ENCODE peak calls at places on chromosome X, in seven cellular contexts. One of them, this sample, is unnamed.

GRCh38 chrX:30943984-30944383 is 54.9 kb upstream of the TAB3 start:
- DNase-seq in Panc1: no peak
- DNase-seq in right lobe of liver: no peak
- DNase-seq in transverse colon: no peak
- DNase-seq in H1: no peak
- DNase-seq in stomach: no peak
- DNase-seq in mammary epithelial cell: no peak
- DNase-seq in this sample: no peak

GRCh38 chrX:38817004-38817703 is 15.9 kb downstream of the MID1IP1 start:
- DNase-seq in stomach: no peak
- DNase-seq in transverse colon: peak; percentile 68
- DNase-seq in H1: no peak
- DNase-seq in right lobe of liver: peak; percentile 42
- DNase-seq in mammary epithelial cell: no peak
- DNase-seq in Panc1: no peak
- DNase-seq in this sample: no peak

GRCh38 chrX:63657821-63658220 is 127.2 kb downstream of the ARHGEF9 start:
- DNase-seq in transverse colon: no peak
- DNase-seq in mammary epithelial cell: peak; percentile 6
- DNase-seq in stomach: no peak
- DNase-seq in H1: no peak
- DNase-seq in right lobe of liver: no peak
- DNase-seq in Panc1: no peak
- DNase-seq in this sample: peak; percentile 53

GRCh38 chrX:51053741-51054140 is 143.2 kb downstream of the BMP15 start:
- DNase-seq in H1: no peak
- DNase-seq in transverse colon: no peak
- DNase-seq in right lobe of liver: no peak
- DNase-seq in stomach: no peak
- DNase-seq in mammary epithelial cell: no peak
- DNase-seq in Panc1: no peak
- DNase-seq in this sample: no peak

GRCh38 chrX:85115252-85115651 is 111.6 kb downstream of the APOOL start:
- DNase-seq in Panc1: no peak
- DNase-seq in right lobe of liver: no peak
- DNase-seq in stomach: no peak
- DNase-seq in H1: no peak
- DNase-seq in transverse colon: no peak
- DNase-seq in mammary epithelial cell: no peak
- DNase-seq in this sample: no peak

GRCh38 chrX:133608406-133608805 is 193.1 kb upstream of the GPC4 start:
- DNase-seq in H1: no peak
- DNase-seq in stomach: no peak
- DNase-seq in Panc1: no peak
- DNase-seq in right lobe of liver: no peak
- DNase-seq in mammary epithelial cell: peak; percentile 31
- DNase-seq in transverse colon: no peak
- DNase-seq in this sample: no peak

GRCh38 chrX:53438174-53438831 is 4.1 kb upstream of the HSD17B10 start:
- DNase-seq in right lobe of liver: no peak
- DNase-seq in transverse colon: no peak
- DNase-seq in stomach: no peak
- DNase-seq in mammary epithelial cell: no peak
- DNase-seq in H1: no peak
- DNase-seq in Panc1: no peak
- DNase-seq in this sample: no peak

GRCh38 chrX:137051978-137052640 is 18.3 kb upstream of the GPR101 start:
- DNase-seq in right lobe of liver: peak; percentile 59
- DNase-seq in stomach: peak; percentile 62
- DNase-seq in H1: peak; percentile 88
- DNase-seq in mammary epithelial cell: peak; percentile 14
- DNase-seq in Panc1: peak; percentile 8
- DNase-seq in transverse colon: peak; percentile 61
- DNase-seq in this sample: no peak

GRCh38 chrX:73765776-73766465 is 202.9 kb downstream of the CHIC1 start:
- DNase-seq in transverse colon: no peak
- DNase-seq in H1: no peak
- DNase-seq in Panc1: no peak
- DNase-seq in stomach: no peak
- DNase-seq in right lobe of liver: peak; percentile 42
- DNase-seq in mammary epithelial cell: no peak
- DNase-seq in this sample: no peak

GRCh38 chrX:8083276-8083675 is 87.8 kb downstream of the VCX2 start:
- DNase-seq in H1: no peak
- DNase-seq in Panc1: no peak
- DNase-seq in transverse colon: no peak
- DNase-seq in mammary epithelial cell: no peak
- DNase-seq in right lobe of liver: no peak
- DNase-seq in stomach: no peak
- DNase-seq in this sample: no peak

GRCh38 chrX:129637217-129638109 is 17.3 kb downstream of the APLN start:
- DNase-seq in stomach: peak; percentile 75
- DNase-seq in right lobe of liver: peak; percentile 64
- DNase-seq in transverse colon: peak; percentile 71
- DNase-seq in Panc1: peak; percentile 62
- DNase-seq in H1: peak; percentile 85
- DNase-seq in mammary epithelial cell: peak; percentile 40
- DNase-seq in this sample: no peak

GRCh38 chrX:132909643-132910042 is 48.8 kb downstream of the HS6ST2 start:
- DNase-seq in Panc1: no peak
- DNase-seq in transverse colon: no peak
- DNase-seq in stomach: no peak
- DNase-seq in mammary epithelial cell: peak; percentile 55
- DNase-seq in H1: no peak
- DNase-seq in right lobe of liver: no peak
- DNase-seq in this sample: no peak

GRCh38 chrX:3950373-3950772 is 236.9 kb upstream of the PRKX start:
- DNase-seq in Panc1: no peak
- DNase-seq in mammary epithelial cell: peak; percentile 26
- DNase-seq in transverse colon: no peak
- DNase-seq in H1: no peak
- DNase-seq in right lobe of liver: no peak
- DNase-seq in stomach: no peak
- DNase-seq in this sample: no peak

GRCh38 chrX:50448565-50448964 is 22.1 kb downstream of the DGKK start:
- DNase-seq in stomach: no peak
- DNase-seq in H1: no peak
- DNase-seq in transverse colon: peak; percentile 35
- DNase-seq in right lobe of liver: no peak
- DNase-seq in mammary epithelial cell: peak; percentile 78
- DNase-seq in Panc1: no peak
- DNase-seq in this sample: no peak

GRCh38 chrX:153457136-153457825 is 11.4 kb upstream of the TREX2 start:
- DNase-seq in right lobe of liver: no peak
- DNase-seq in stomach: no peak
- DNase-seq in Panc1: no peak
- DNase-seq in mammary epithelial cell: no peak
- DNase-seq in transverse colon: no peak
- DNase-seq in H1: no peak
- DNase-seq in this sample: no peak

GRCh38 chrX:147884958-147885357 is 26.8 kb upstream of the FMR1 start:
- DNase-seq in transverse colon: no peak
- DNase-seq in Panc1: no peak
- DNase-seq in right lobe of liver: peak; percentile 50
- DNase-seq in stomach: no peak
- DNase-seq in H1: no peak
- DNase-seq in mammary epithelial cell: no peak
- DNase-seq in this sample: no peak

GRCh38 chrX:101774340-101774739 is 114.7 kb upstream of the ARMCX2 start:
- DNase-seq in right lobe of liver: no peak
- DNase-seq in stomach: no peak
- DNase-seq in transverse colon: no peak
- DNase-seq in Panc1: no peak
- DNase-seq in H1: no peak
- DNase-seq in mammary epithelial cell: no peak
- DNase-seq in this sample: no peak

GRCh38 chrX:75115707-75116413 is 40.2 kb downstream of the ABCB7 start:
- DNase-seq in mammary epithelial cell: no peak
- DNase-seq in right lobe of liver: no peak
- DNase-seq in Panc1: no peak
- DNase-seq in stomach: no peak
- DNase-seq in H1: no peak
- DNase-seq in transverse colon: no peak
- DNase-seq in this sample: no peak

GRCh38 chrX:153407736-153408135 is 3.5 kb upstream of the ZFP92 start:
- DNase-seq in H1: no peak
- DNase-seq in right lobe of liver: no peak
- DNase-seq in Panc1: no peak
- DNase-seq in transverse colon: no peak
- DNase-seq in mammary epithelial cell: no peak
- DNase-seq in stomach: no peak
- DNase-seq in this sample: no peak

GRCh38 chrX:109299091-109299490 is 182.8 kb downstream of the GUCY2F start:
- DNase-seq in stomach: no peak
- DNase-seq in H1: no peak
- DNase-seq in right lobe of liver: no peak
- DNase-seq in Panc1: no peak
- DNase-seq in transverse colon: no peak
- DNase-seq in mammary epithelial cell: no peak
- DNase-seq in this sample: no peak

GRCh38 chrX:25039036-25039435 is 23.3 kb upstream of the ARX start:
- DNase-seq in stomach: no peak
- DNase-seq in Panc1: no peak
- DNase-seq in mammary epithelial cell: no peak
- DNase-seq in transverse colon: no peak
- DNase-seq in right lobe of liver: no peak
- DNase-seq in H1: no peak
- DNase-seq in this sample: no peak
- H3K27me3 ChIP-seq in stomach: no peaks in the 10 kb centered on the region
- H3K27me3 ChIP-seq in Panc1: no peaks in the 10 kb centered on the region
- H3K27me3 ChIP-seq in mammary epithelial cell: no peaks in the 10 kb centered on the region
- H3K27me3 ChIP-seq in transverse colon: no peaks in the 10 kb centered on the region
- H3K27me3 ChIP-seq in right lobe of liver: no peaks in the 10 kb centered on the region
- H3K27me3 ChIP-seq in H1: no peaks in the 10 kb centered on the region
- H3K27me3 ChIP-seq in this sample: no peaks in the 10 kb centered on the region

DNA sequence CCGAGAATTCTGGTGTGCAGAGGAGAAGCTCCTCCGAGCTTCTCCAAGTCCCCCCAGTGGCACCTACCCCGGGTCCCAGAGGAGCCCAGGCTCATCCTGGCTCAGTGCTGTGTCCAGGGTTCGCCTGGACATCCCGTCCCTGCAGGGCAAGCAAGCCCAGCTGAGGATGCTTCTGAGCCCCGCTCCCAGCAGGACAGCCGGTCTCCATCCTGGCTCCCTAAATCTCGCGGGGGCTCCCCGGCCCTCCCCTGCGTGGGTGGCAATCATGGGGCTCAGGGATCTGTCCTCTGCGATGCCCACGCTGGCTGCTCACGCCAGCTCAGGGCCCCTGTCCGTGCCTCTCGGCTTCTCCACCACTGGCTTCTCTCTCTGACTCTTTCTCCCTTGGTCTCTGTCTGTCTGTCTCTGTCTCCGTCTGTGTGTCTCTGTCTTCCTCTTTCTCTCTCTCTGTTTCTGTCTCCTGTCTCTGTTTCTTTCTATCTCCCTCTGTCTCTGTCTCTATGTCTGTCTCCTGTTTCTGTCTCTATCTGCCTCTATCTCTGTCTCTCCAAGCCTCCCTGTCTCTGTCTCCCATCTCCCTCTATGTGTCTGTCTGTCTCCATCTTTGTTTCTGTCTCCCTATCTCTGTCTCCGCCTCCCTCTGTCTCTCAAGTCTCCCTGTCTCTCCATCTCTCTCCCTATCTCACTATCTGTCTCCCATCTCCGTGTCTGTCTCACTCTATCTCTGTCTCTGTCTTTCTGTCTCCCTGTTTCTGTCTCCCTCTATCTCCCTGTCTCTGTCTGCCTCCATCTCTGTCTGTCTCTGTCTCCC is 27.8 kb upstream of the SLC25A6 start:
- DNase-seq in H1: no peak
- DNase-seq in right lobe of liver: no peak
- DNase-seq in mammary epithelial cell: no peak
- DNase-seq in Panc1: no peak
- DNase-seq in stomach: no peak
- DNase-seq in transverse colon: no peak
- DNase-seq in this sample: no peak
- H3K36me3 ChIP-seq in H1: peaks cover 73% of the 10 kb centered on the region
- H3K36me3 ChIP-seq in right lobe of liver: no peaks in the 10 kb centered on the region
- H3K36me3 ChIP-seq in mammary epithelial cell: no peaks in the 10 kb centered on the region
- H3K36me3 ChIP-seq in Panc1: no peaks in the 10 kb centered on the region
- H3K36me3 ChIP-seq in stomach: peaks cover 61% of the 10 kb centered on the region
- H3K36me3 ChIP-seq in transverse colon: no peaks in the 10 kb centered on the region
- H3K36me3 ChIP-seq in this sample: peaks cover 26% of the 10 kb centered on the region

DNA sequence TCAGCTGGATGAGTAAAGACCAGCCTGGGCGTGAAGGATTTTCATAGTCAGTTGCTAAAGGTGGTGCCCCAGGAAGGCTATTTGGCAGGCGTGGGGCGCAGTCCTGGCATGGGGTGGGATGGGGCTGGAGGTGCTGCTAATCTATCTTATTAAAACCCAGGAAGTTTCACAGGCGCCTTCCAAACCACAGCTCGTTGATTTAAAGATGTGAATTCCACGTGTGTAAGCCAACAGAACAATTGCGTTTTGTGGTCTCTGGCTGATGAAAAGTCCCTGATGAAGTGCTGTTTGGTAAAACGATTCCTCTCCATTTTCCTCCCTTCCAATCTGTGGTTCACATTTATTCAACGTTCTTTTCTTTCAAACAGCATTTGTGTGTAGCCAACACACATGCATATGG is 105.0 kb downstream of the TBL1X start:
- DNase-seq in H1: no peak
- DNase-seq in stomach: no peak
- DNase-seq in right lobe of liver: no peak
- DNase-seq in mammary epithelial cell: no peak
- DNase-seq in transverse colon: no peak
- DNase-seq in Panc1: no peak
- DNase-seq in this sample: no peak
- H3K4me1 ChIP-seq in H1: peaks cover 6% of the 10 kb centered on the region
- H3K4me1 ChIP-seq in stomach: no peaks in the 10 kb centered on the region
- H3K4me1 ChIP-seq in right lobe of liver: no peaks in the 10 kb centered on the region
- H3K4me1 ChIP-seq in mammary epithelial cell: no peaks in the 10 kb centered on the region
- H3K4me1 ChIP-seq in transverse colon: no peaks in the 10 kb centered on the region
- H3K4me1 ChIP-seq in Panc1: peaks cover 5% of the 10 kb centered on the region
- H3K4me1 ChIP-seq in this sample: peaks cover 13% of the 10 kb centered on the region

DNA sequence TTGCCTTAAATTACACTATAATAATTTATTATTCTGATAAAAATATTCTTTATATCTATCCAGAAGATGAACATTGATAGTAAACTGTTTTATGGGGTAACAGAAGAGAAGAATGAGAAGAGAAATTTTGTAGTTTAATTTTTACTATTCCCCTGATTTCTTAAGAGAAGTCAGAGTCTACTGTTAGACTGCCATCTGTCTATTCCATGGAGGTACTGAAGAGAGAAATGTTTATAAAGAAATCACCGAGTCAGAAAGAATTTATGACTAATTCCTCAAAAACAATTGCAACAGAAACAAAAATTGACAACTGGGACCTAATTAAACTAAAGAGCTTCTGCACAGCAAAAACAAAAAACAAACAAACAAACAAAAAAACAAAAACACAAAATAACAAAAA is 149.9 kb downstream of the FGF16 start:
- DNase-seq in mammary epithelial cell: peak; percentile 8
- DNase-seq in stomach: no peak
- DNase-seq in Panc1: no peak
- DNase-seq in H1: no peak
- DNase-seq in transverse colon: no peak
- DNase-seq in right lobe of liver: no peak
- DNase-seq in this sample: no peak
- H3K27me3 ChIP-seq in mammary epithelial cell: no peaks in the 10 kb centered on the region
- H3K27me3 ChIP-seq in stomach: no peaks in the 10 kb centered on the region
- H3K27me3 ChIP-seq in Panc1: no peaks in the 10 kb centered on the region
- H3K27me3 ChIP-seq in H1: no peaks in the 10 kb centered on the region
- H3K27me3 ChIP-seq in transverse colon: no peaks in the 10 kb centered on the region
- H3K27me3 ChIP-seq in right lobe of liver: no peaks in the 10 kb centered on the region
- H3K27me3 ChIP-seq in this sample: no peaks in the 10 kb centered on the region

GRCh38 chrX:72145181-72145580 is 13.5 kb upstream of the RTL5 start:
- DNase-seq in right lobe of liver: no peak
- DNase-seq in transverse colon: no peak
- DNase-seq in mammary epithelial cell: no peak
- DNase-seq in H1: no peak
- DNase-seq in stomach: no peak
- DNase-seq in Panc1: no peak
- DNase-seq in this sample: no peak
- H3K36me3 ChIP-seq in right lobe of liver: no peaks in the 10 kb centered on the region
- H3K36me3 ChIP-seq in transverse colon: no peaks in the 10 kb centered on the region
- H3K36me3 ChIP-seq in mammary epithelial cell: no peaks in the 10 kb centered on the region
- H3K36me3 ChIP-seq in H1: no peaks in the 10 kb centered on the region
- H3K36me3 ChIP-seq in stomach: no peaks in the 10 kb centered on the region
- H3K36me3 ChIP-seq in Panc1: no peaks in the 10 kb centered on the region
- H3K36me3 ChIP-seq in this sample: no peaks in the 10 kb centered on the region